ENCODE peak calls at places on chromosomes 16 and 17, in six cellular contexts. S is cardiac fibroblast, Y is uterus, V is heart right ventricle, E is body of pancreas, A is PC-3. N is an unnamed sample.

GRCh38 chr16:7513429-7513828 is 180.8 kb downstream of the RBFOX1 start:
- DNase-seq in V (no peak), E (no peak), Y (no peak), S (no peak), A (no peak), N (peak; percentile 17)

GRCh38 chr16:7233963-7234362 is 98.7 kb upstream of the RBFOX1 start:
- DNase-seq in E (no peak), S (no peak), A (no peak), V (no peak), Y (no peak), N (no peak)

GRCh38 chr17:65027305-65027704 is 29.2 kb downstream of the GNA13 start:
- DNase-seq in S (peak; percentile 88), V (no peak), E (no peak), A (peak; percentile 96), Y (no peak), N (peak; percentile 50)

GRCh38 chr17:41512789-41513547 is 5.7 kb downstream of the KRT15 start:
- DNase-seq in Y (no peak), S (no peak), A (no peak), V (no peak), E (no peak), N (no peak)

GRCh38 chr17:80826955-80827645 is 164.5 kb upstream of the CHMP6 start:
- DNase-seq in E (peak; percentile 19), V (peak; percentile 23), Y (peak; percentile 45), S (peak; percentile 98), A (peak; percentile 96), N (no peak)

GRCh38 chr16:2700786-2701185 is 18.5 kb downstream of the KCTD5 start:
- DNase-seq in S (no peak), E (no peak), Y (no peak), V (no peak), A (no peak), N (no peak)

GRCh38 chr16:30063893-30064745 is 1.4 kb upstream of the ALDOA start:
- DNase-seq in V (peak; percentile 81), Y (peak; percentile 75), S (peak; percentile 39), A (peak; percentile 47), E (peak; percentile 85), N (peak; percentile 72)

GRCh38 chr17:79979841-79980215 is 55.8 kb downstream of the TBC1D16 start:
- DNase-seq in V (no peak), Y (peak; percentile 7), A (no peak), S (no peak), E (no peak), N (no peak)

GRCh38 chr17:29565643-29566472 is 979 bp downstream of the ABHD15 start:
- DNase-seq in V (peak; percentile 6), A (no peak), Y (peak; percentile 22), S (no peak), E (peak; percentile 61), N (no peak)

GRCh38 chr17:48155889-48156670 is 48.5 kb downstream of the SNX11 start:
- DNase-seq in E (no peak), A (no peak), S (no peak), Y (no peak), V (no peak), N (no peak)

GRCh38 chr16:28575446-28576109 is 21.3 kb downstream of the SULT1A2 start:
- DNase-seq in E (no peak), V (no peak), S (no peak), A (no peak), Y (no peak), N (no peak)

GRCh38 chr17:36824678-36825091 is 112.6 kb upstream of the LHX1 start:
- DNase-seq in E (no peak), A (no peak), Y (no peak), V (no peak), S (peak; percentile 39), N (no peak)

GRCh38 chr16:89141884-89142267 is 29.7 kb upstream of the CDH15 start:
- DNase-seq in A (no peak), S (no peak), E (no peak), V (no peak), Y (no peak), N (no peak)

GRCh38 chr16:4052801-4053662 is 63.2 kb downstream of the ADCY9 start:
- DNase-seq in V (peak; percentile 78), Y (no peak), A (peak; percentile 56), E (peak; percentile 85), S (peak; percentile 61), N (peak; percentile 62)

GRCh38 chr17:46727572-46728348 is 90.7 kb downstream of the WNT3 start:
- DNase-seq in S (peak; percentile 83), V (no peak), Y (no peak), A (peak; percentile 61), E (no peak), N (peak; percentile 68)

GRCh38 chr17:42387221-42387657 is 1.0 kb downstream of the STAT3 start:
- DNase-seq in A (no peak), Y (peak; percentile 14), E (peak; percentile 54), V (no peak), S (peak; percentile 84), N (peak; percentile 86)

GRCh38 chr17:72730091-72730490 is 362.4 kb downstream of the SLC39A11 start:
- DNase-seq in S (peak; percentile 37), A (no peak), V (no peak), E (no peak), Y (no peak), N (no peak)

GRCh38 chr16:14194706-14195105 is 123.6 kb downstream of the MRTFB start:
- DNase-seq in V (no peak), E (no peak), S (no peak), A (no peak), Y (no peak), N (no peak)

GRCh38 chr17:77610980-77611641 is 347.4 kb upstream of the TNRC6C start:
- DNase-seq in Y (peak; percentile 33), V (no peak), A (no peak), E (no peak), S (no peak), N (no peak)

GRCh38 chr16:65153365-65154105 is 31.7 kb upstream of the CDH11 start:
- DNase-seq in V (no peak), A (peak; percentile 2), E (no peak), S (no peak), Y (no peak), N (no peak)

GRCh38 chr16:68074850-68075249 is 10.3 kb upstream of the NFATC3 start:
- DNase-seq in A (no peak), V (no peak), E (peak; percentile 40), S (no peak), Y (no peak), N (no peak)

GRCh38 chr17:4901648-4902344 is 1.1 kb downstream of the CHRNE start:
- DNase-seq in A (no peak), S (no peak), V (peak; percentile 51), E (peak; percentile 40), Y (no peak), N (no peak)

GRCh38 chr17:4900231-4901107 is 1.1 kb downstream of the C17orf107 start:
- DNase-seq in S (no peak), A (no peak), V (no peak), Y (no peak), E (peak; percentile 26), N (no peak)

GRCh38 chr17:4899341-4900230 is at the start of gene C17orf107:
- DNase-seq in A (no peak), S (peak; percentile 79), E (peak; percentile 91), Y (peak; percentile 82), V (peak; percentile 83), N (no peak)

GRCh38 chr17:4902540-4902939 is 358 bp downstream of the CHRNE start:
- DNase-seq in A (no peak), S (no peak), V (no peak), Y (no peak), E (no peak), N (no peak)

GRCh38 chr17:4901108-4901647 is 1.7 kb downstream of the CHRNE start:
- DNase-seq in Y (no peak), S (no peak), V (no peak), E (no peak), A (no peak), N (no peak)
- H3K4me3 ChIP-seq in Y (no peak overlapping the region), S (no peak overlapping the region), V (peak overlapping the region; percentile 63), E (no peak overlapping the region), A (no peak overlapping the region), N (no peak overlapping the region)

GRCh38 chr16:372584-372983 is 2.2 kb upstream of the MRPL28 start:
- DNase-seq in V (no peak), S (no peak), A (no peak), Y (no peak), E (no peak), N (no peak)

GRCh38 chr16:371729-372521 is 1.6 kb upstream of the MRPL28 start:
- DNase-seq in Y (no peak), A (no peak), S (no peak), V (no peak), E (peak; percentile 33), N (no peak)

GRCh38 chr16:370443-370842 is at the start of gene MRPL28:
- DNase-seq in A (peak; percentile 87), E (peak; percentile 94), Y (peak; percentile 95), V (peak; percentile 96), S (peak; percentile 96), N (peak; percentile 87)

GRCh38 chr16:369866-370436 is 387 bp downstream of the MRPL28 start:
- DNase-seq in Y (no peak), V (no peak), E (no peak), A (peak; percentile 9), S (no peak), N (no peak)

DNA sequence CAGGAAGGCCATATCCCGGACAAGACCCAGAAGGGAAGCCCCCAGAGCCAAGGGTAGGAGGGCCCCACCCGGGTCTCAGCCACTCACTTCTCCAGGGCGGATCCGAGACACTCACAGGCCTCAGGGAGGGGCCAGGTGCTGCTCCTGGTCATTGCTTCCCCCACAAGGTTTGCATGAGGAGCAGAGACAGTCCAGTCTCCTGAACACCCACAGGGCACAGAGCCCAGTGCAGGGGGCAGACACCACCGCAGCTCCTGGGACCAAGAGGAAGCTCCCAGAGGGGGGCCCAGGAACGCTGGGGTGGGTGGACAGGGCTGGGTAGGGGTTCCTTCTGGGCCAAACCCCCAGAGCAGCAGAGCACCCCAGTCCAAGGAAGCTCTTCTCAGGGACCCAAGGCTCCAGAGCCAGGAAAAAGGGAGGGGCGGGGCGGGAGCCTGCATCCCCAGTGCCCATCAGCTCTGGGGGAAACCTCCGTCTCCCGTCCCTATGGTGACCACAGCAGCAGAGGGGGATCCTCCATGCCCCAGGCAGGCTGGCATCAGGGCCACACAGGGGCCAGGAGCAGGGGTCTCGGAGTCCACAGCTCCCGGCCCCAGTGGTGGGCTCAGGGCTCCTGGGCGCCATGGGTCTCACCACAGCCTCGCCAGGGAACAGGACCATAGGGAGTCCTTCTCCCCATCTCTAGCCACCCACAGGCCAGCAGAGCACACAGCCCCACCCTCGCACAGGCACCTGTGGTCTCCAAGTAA is 816 bp upstream of the MRPL28 start:
- DNase-seq in V (no peak), A (no peak), S (no peak), E (no peak), Y (no peak), N (no peak)
- H3K4me3 ChIP-seq in V (peak overlapping the region; percentile 44), A (peak overlapping the region; percentile 10), S (no peak overlapping the region), E (no peak overlapping the region), Y (peak overlapping the region; percentile 52), N (peak overlapping the region; percentile 33)

GRCh38 chr16:57639172-57639571 is 10.7 kb downstream of the ADGRG1 start:
- DNase-seq in V (no peak), A (no peak), Y (no peak), S (no peak), E (peak; percentile 86), N (peak; percentile 60)
- H3K4me3 ChIP-seq in V (peak overlapping the region; percentile 23), A (no peak overlapping the region), Y (no peak overlapping the region), S (no peak overlapping the region), E (no peak overlapping the region), N (no peak overlapping the region)

GRCh38 chr16:48919791-48920190 is 309.8 kb upstream of the N4BP1 start:
- DNase-seq in E (no peak), A (no peak), S (no peak), V (no peak), Y (no peak), N (no peak)
- H3K4me3 ChIP-seq in E (no peak overlapping the region), A (no peak overlapping the region), S (no peak overlapping the region), V (no peak overlapping the region), Y (no peak overlapping the region), N (no peak overlapping the region)